ENCODE peak calls at places on chromosome 4, in four cellular contexts. L, S, I and B are unnamed samples.

GRCh38 chr4:25926473-25926872 is 12.5 kb downstream of the SMIM20 start:
- DNase-seq in L (no peak), S (no peak), I (no peak), B (no peak)

GRCh38 chr4:167196386-167196785 is 37.9 kb downstream of the SPOCK3 start:
- DNase-seq in L (peak), S (no peak), I (no peak), B (no peak)

GRCh38 chr4:27009539-27009938 is 148.9 kb downstream of the STIM2 start:
- DNase-seq in L (no peak), S (no peak), I (no peak), B (no peak)

GRCh38 chr4:94577136-94577535 is 125.4 kb downstream of the PDLIM5 start:
- DNase-seq in L (no peak), S (no peak), I (no peak), B (no peak)

GRCh38 chr4:52873191-52873590 is 11.1 kb downstream of the RASL11B start:
- DNase-seq in L (no peak), S (no peak), I (no peak), B (no peak)

GRCh38 chr4:125112536-125112935 is 202.2 kb upstream of the FAT4 start:
- DNase-seq in L (no peak), S (no peak), I (no peak), B (no peak)

GRCh38 chr4:177271091-177271490 is 38.6 kb upstream of the NEIL3 start:
- DNase-seq in L (no peak), S (no peak), I (no peak), B (no peak)

GRCh38 chr4:112633477-112634235 is 3.1 kb downstream of the ZGRF1 start:
- DNase-seq in L (peak), S (peak), I (no peak), B (peak)

GRCh38 chr4:72179342-72179741 is 147.5 kb downstream of the NPFFR2 start:
- DNase-seq in L (no peak), S (no peak), I (no peak), B (no peak)

GRCh38 chr4:7226993-7227392 is 34.7 kb downstream of the SORCS2 start:
- DNase-seq in L (no peak), S (no peak), I (no peak), B (no peak)

GRCh38 chr4:89616382-89616781 is 220.6 kb downstream of the SNCA start:
- DNase-seq in L (no peak), S (no peak), I (no peak), B (no peak)

GRCh38 chr4:138751290-138751689 is 264.3 kb upstream of the NOCT start:
- DNase-seq in L (no peak), S (no peak), I (no peak), B (no peak)

GRCh38 chr4:161555689-161556660 is 607.8 kb downstream of the FSTL5 start:
- DNase-seq in L (no peak), S (peak), I (no peak), B (no peak)

GRCh38 chr4:36323801-36324419 is 42.5 kb downstream of the DTHD1 start:
- DNase-seq in L (no peak), S (no peak), I (no peak), B (no peak)

GRCh38 chr4:186688150-186688943 is 35.3 kb downstream of the FAT1 start:
- DNase-seq in L (peak), S (no peak), I (no peak), B (no peak)

GRCh38 chr4:138952405-138952804 is 63.2 kb upstream of the NOCT start:
- DNase-seq in L (no peak), S (no peak), I (no peak), B (no peak)

GRCh38 chr4:182093947-182094346 is 149.3 kb upstream of the TENM3 start:
- DNase-seq in L (no peak), S (no peak), I (no peak), B (no peak)

GRCh38 chr4:105273230-105273629 is 126.6 kb downstream of the TET2 start:
- DNase-seq in L (no peak), S (no peak), I (no peak), B (no peak)

GRCh38 chr4:7781361-7781760 is 158.3 kb downstream of the AFAP1 start:
- DNase-seq in L (no peak), S (no peak), I (peak), B (no peak)

GRCh38 chr4:120850048-120850599 is 72.4 kb downstream of the PRDM5 start:
- DNase-seq in L (no peak), S (no peak), I (no peak), B (no peak)

GRCh38 chr4:99947190-99947578 is 766 bp upstream of the DNAJB14 start:
- DNase-seq in L (no peak), S (no peak), I (no peak), B (no peak)

GRCh38 chr4:183443609-183444148 is 757 bp upstream of the CDKN2AIP start:
- DNase-seq in L (no peak), S (no peak), I (no peak), B (peak)

GRCh38 chr4:15521442-15522039 is 51.9 kb downstream of the CC2D2A start:
- DNase-seq in L (no peak), S (no peak), I (no peak), B (no peak)

GRCh38 chr4:96894621-96895020 is 1054.7 kb downstream of the PDHA2 start:
- DNase-seq in L (no peak), S (no peak), I (no peak), B (no peak)

GRCh38 chr4:38976308-38976707 is 55.9 kb downstream of the TMEM156 start:
- DNase-seq in L (no peak), S (no peak), I (no peak), B (no peak)

GRCh38 chr4:73675623-73676022 is 55.4 kb upstream of the RASSF6 start:
- DNase-seq in L (no peak), S (no peak), I (no peak), B (no peak)

GRCh38 chr4:128285085-128286023 is 2.3 kb downstream of the PGRMC2 start:
- DNase-seq in L (peak), S (no peak), I (no peak), B (no peak)

GRCh38 chr4:123825596-123826291 is 429.1 kb downstream of the SPRY1 start:
- DNase-seq in L (no peak), S (no peak), I (no peak), B (no peak)

GRCh38 chr4:84669201-84669600 is 86.3 kb downstream of the CDS1 start:
- DNase-seq in L (no peak), S (no peak), I (no peak), B (no peak)

GRCh38 chr4:67394771-67395310 is 150.5 kb downstream of the CENPC start:
- DNase-seq in L (no peak), S (no peak), I (no peak), B (no peak)

GRCh38 chr4:73683033-73683432 is 57.3 kb upstream of the CXCL8 start:
- DNase-seq in L (no peak), S (no peak), I (no peak), B (no peak)

GRCh38 chr4:98689507-98690174 is 31.2 kb upstream of the TSPAN5 start:
- DNase-seq in L (no peak), S (no peak), I (no peak), B (no peak)

GRCh38 chr4:136748777-136749176 is 783.5 kb downstream of the PCDH18 start:
- DNase-seq in L (no peak), S (no peak), I (no peak), B (no peak)
- TF ChIP-seq BHLHE40 in L (no peak), S (no peak), I (no peak), B (no peak)

DNA sequence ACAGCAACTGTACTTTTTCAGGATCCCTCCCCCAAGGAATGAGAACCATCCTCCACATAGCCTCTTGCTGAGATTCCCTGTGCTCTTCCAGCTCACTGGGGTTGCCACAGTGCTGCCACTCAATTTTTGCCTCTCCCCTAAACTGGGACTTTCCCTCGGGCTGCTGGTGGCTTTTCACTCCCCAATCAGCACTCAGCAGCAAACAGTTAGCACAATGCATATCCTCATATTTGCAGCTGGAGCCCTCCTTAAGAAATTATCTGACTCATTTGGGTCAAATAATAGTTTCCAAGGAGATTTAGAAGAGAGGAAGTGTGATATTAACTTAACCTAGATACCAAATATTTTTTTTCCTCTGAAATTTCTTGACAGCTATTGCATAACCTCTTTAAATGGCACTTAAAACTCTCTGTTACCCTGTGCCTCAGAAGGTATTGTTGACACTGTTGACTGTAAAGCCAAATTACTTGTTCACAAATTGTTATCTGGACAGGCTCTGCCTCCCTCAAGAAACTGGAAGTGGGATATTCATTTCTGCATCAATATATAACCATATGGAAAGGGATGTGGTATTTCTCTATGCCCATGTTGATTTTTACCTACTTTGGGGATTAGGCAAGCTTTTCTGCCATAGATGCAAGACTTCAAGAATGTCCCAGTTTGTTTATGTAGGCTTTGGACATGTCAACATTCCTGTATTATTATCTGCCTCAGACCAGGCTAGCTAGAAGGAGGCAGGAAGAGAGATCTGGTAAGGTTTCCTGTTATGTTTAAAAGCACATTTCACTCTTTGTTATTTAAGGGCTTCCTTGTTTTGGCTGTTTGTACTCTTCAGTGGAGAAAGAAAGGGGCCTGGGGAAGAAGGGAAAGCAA is 58.0 kb downstream of the SEPTIN11 start:
- DNase-seq in L (no peak), S (no peak), I (no peak), B (no peak)
- TF ChIP-seq FOXM1 in L (no peak), S (no peak), I (no peak), B (no peak)

DNA sequence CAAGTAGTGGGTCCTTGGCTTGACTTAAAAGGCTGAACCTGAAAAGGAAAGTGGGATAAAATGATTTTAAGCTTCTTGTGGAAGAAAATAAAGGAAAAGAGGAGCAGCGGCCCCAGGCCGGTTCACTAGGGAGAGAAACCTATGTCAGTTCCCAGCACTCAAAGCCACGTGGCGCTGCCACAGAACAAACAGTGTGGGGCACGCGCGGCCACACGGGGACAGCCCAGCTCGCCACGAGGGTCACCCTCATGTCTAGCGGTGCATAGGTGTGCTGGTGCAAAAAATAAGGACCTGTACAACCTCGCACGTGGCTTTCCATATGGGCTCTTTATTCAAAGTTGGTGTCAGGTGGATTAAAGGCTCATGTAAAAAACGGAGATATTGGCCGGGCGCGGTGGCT is 17.1 kb downstream of the MSANTD1 start:
- DNase-seq in L (no peak), S (no peak), I (no peak), B (no peak)
- TF ChIP-seq BHLHE40 in L (no peak), S (no peak), I (no peak), B (no peak)

GRCh38 chr4:13539721-13540445 is 4.4 kb downstream of the NKX3-2 start:
- DNase-seq in L (no peak), S (no peak), I (peak), B (no peak)
- TF ChIP-seq FOXM1 in L (no peak), S (no peak), I (no peak), B (no peak)

DNA sequence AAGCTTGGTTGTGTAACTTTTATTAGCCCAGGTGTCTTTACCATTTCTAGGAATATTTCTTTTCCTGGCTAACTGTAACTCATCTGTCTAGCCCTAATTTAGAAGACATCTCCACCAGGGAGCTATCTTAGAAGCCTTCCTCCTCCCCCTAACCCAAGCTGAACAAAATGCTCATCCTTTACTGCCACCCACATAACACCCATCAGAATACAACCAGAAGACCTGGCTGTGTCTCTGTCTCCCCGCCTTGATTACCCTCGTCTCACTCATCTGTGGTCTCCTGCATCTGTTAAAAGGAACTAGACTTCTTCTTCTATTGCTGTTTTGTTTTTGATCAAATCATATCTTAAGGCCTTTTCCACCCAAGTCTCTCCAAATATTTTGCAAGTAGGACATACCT is 4.8 kb upstream of the TMEM154 start:
- DNase-seq in L (no peak), S (no peak), I (no peak), B (no peak)
- TF ChIP-seq BHLHE40 in L (no peak), S (no peak), I (no peak), B (no peak)

GRCh38 chr4:41104155-41104554 is 110.2 kb downstream of the APBB2 start:
- DNase-seq in L (no peak), S (no peak), I (no peak), B (no peak)

GRCh38 chr4:41106081-41106480 is 108.3 kb downstream of the APBB2 start:
- DNase-seq in L (no peak), S (no peak), I (no peak), B (no peak)

GRCh38 chr4:41103657-41104056 is 110.7 kb downstream of the APBB2 start:
- DNase-seq in L (no peak), S (no peak), I (no peak), B (no peak)

GRCh38 chr4:41098649-41099048 is 115.7 kb downstream of the APBB2 start:
- DNase-seq in L (no peak), S (no peak), I (no peak), B (no peak)

GRCh38 chr4:41102360-41103092 is 111.8 kb downstream of the APBB2 start:
- DNase-seq in L (no peak), S (no peak), I (no peak), B (no peak)
- TF ChIP-seq FOXM1 in L (no peak), S (no peak), I (no peak), B (no peak)

DNA sequence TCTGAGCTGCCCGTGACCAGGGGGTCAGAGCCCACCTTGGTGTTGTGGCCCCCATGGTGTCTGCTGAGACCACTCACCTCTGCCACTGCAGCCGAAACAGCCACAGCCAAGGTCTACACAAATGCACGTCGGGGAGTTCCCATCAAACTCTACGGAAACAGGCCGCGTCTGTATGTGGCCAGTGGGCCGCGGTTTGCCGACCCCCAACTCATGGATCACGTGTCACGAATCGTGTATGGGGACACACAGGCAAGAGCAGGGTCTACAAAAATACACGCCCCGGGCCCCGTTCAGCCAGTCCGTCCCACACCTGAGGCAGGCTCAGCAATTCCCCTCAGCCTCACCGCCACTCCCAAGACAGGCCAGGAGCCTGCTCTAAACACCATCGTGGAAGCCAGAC is 53.8 kb downstream of the FAM53A start:
- DNase-seq in L (no peak), S (no peak), I (no peak), B (no peak)
- TF ChIP-seq BHLHE40 in L (no peak), S (no peak), I (no peak), B (no peak)

GRCh38 chr4:79689735-79690134 is 281.7 kb upstream of the GK2 start:
- DNase-seq in L (no peak), S (no peak), I (no peak), B (no peak)

GRCh38 chr4:79684516-79684915 is 276.5 kb upstream of the GK2 start:
- DNase-seq in L (no peak), S (no peak), I (no peak), B (no peak)

GRCh38 chr4:79685542-79685941 is 277.5 kb upstream of the GK2 start:
- DNase-seq in L (no peak), S (no peak), I (no peak), B (no peak)

GRCh38 chr4:79688696-79689095 is 280.7 kb upstream of the GK2 start:
- DNase-seq in L (no peak), S (no peak), I (no peak), B (no peak)

GRCh38 chr4:79686976-79687375 is 278.9 kb upstream of the GK2 start:
- DNase-seq in L (no peak), S (no peak), I (no peak), B (no peak)
- TF ChIP-seq FOXM1 in L (no peak), S (no peak), I (no peak), B (no peak)

DNA sequence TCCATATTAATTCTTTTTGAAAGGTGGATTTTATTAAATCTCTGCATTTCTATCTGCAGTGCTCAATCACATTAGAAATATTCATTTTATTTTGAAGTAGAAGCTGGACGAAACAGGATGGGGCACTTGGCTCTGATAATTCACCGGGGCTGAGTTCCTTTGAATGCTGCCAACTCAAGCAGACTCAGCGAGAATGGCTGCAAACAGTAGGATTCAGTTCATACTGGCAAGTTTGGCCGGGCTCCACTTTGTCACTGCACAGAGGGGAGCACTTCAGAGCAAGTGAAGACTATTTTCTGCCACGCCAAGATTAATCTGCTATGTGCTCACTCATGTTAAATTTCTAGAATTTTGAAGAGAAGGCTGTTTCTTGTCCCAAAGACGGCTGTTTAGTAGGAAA is 30.7 kb upstream of the KLHL8 start:
- DNase-seq in L (no peak), S (no peak), I (no peak), B (no peak)
- TF ChIP-seq BHLHE40 in L (no peak), S (no peak), I (no peak), B (no peak)